ENCODE peak calls at places on chromosomes 6 and 20, in ten cellular contexts. K is fibroblast of lung; H is NCI-H2029 treated with DMSO at 0.1 percent for 48 hours; X is retina; C is AML-193; E is NCI-H1105 treated with DMSO at 0.1 percent for 48 hours; V is NCI-H460; D is central memory CD8-positive, alpha-beta T cell; W is stimulated activated CD8-positive, alpha-beta memory T cell treated with anti-CD3 and anti-CD28 coated beads, Interleukin-2, amount 100 ng/mL, for 1 hour; Y is stimulated activated CD4-positive, alpha-beta T cell treated with anti-CD3 and anti-CD28 coated beads, TNF-alpha, amount 100 ng/mL, for 24 hours. F is an unnamed sample.

GRCh38 chr6:63372951-63373533 is 53.3 kb upstream of the LGSN start:
- DNase-seq in K (no peak), H (no peak), X (no peak), C (no peak), E (no peak), V (no peak), D (no peak), W (no peak), Y (no peak), F (no peak)

GRCh38 chr6:42618686-42619085 is 54.9 kb downstream of the UBR2 start:
- DNase-seq in K (peak; percentile 79), H (no peak), X (no peak), C (no peak), E (no peak), V (no peak), D (no peak), W (no peak), Y (no peak), F (no peak)

GRCh38 chr6:43954311-43955131 is 172.7 kb downstream of the MRPL14 start:
- DNase-seq in K (no peak), H (no peak), X (peak; percentile 19), C (no peak), E (no peak), V (no peak), D (no peak), W (no peak), Y (no peak), F (no peak)

GRCh38 chr6:89887452-89888137 is 6.7 kb upstream of the GJA10 start:
- DNase-seq in K (peak; percentile 4), H (no peak), X (peak; percentile 34), C (no peak), E (no peak), V (no peak), D (no peak), W (no peak), Y (no peak), F (no peak)

GRCh38 chr20:36854343-36855240 is 21.3 kb upstream of the TLDC2 start:
- DNase-seq in K (no peak), H (no peak), X (no peak), C (no peak), E (no peak), V (no peak), D (no peak), W (no peak), Y (no peak), F (no peak)

GRCh38 chr20:13008761-13009681 is at the start of gene SPTLC3:
- DNase-seq in K (peak; percentile 62), H (no peak), X (no peak), C (no peak), E (no peak), V (peak; percentile 22), D (no peak), W (no peak), Y (no peak), F (no peak)

GRCh38 chr6:31822038-31822821 is 5.3 kb upstream of the HSPA1B start:
- DNase-seq in K (peak; percentile 76), H (no peak), X (peak; percentile 60), C (peak; percentile 88), E (no peak), V (peak; percentile 94), D (no peak), W (peak; percentile 42), Y (peak; percentile 25), F (peak; percentile 36)

GRCh38 chr20:17605131-17605660 is 35.3 kb downstream of the DSTN start:
- DNase-seq in K (no peak), H (no peak), X (no peak), C (no peak), E (no peak), V (no peak), D (no peak), W (no peak), Y (no peak), F (no peak)

GRCh38 chr6:35061651-35062410 is 79.3 kb downstream of the TCP11 start:
- DNase-seq in K (peak; percentile 13), H (no peak), X (no peak), C (no peak), E (no peak), V (no peak), D (no peak), W (no peak), Y (no peak), F (no peak)

GRCh38 chr6:85261250-85261649 is 188.6 kb upstream of the NT5E start:
- DNase-seq in K (no peak), H (no peak), X (no peak), C (no peak), E (no peak), V (no peak), D (no peak), W (no peak), Y (no peak), F (no peak)